ENCODE peak calls at places on chromosomes 3 and 15, in eight cellular contexts. C is H4, Q is GM12891, B is iris pigment epithelial cell, I is KBM-7, P is NCI-H82, U is IMR-90, F is hypothalamus. J is an unnamed sample.

GRCh38 chr15:97984157-97984556 is 23.7 kb downstream of the ARRDC4 start:
- DNase-seq in C (no peak), I (no peak), P (no peak), U (no peak), Q (no peak), F (no peak), B (peak), J (peak)

GRCh38 chr3:146262711-146263110 is 11.8 kb upstream of the PLSCR4 start:
- DNase-seq in I (no peak), U (no peak), C (no peak), F (no peak), B (no peak), P (no peak), Q (no peak), J (no peak)

GRCh38 chr3:11624161-11624560 is 19.6 kb downstream of the VGLL4 start:
- DNase-seq in B (peak), C (no peak), Q (no peak), U (peak), P (no peak), F (no peak), I (no peak), J (no peak)

GRCh38 chr3:196620228-196620627 is 19.3 kb upstream of the NRROS start:
- DNase-seq in Q (no peak), I (peak), F (no peak), P (peak), C (no peak), U (no peak), B (peak), J (peak)

GRCh38 chr3:193016437-193016887 is 98.8 kb upstream of the MB21D2 start:
- DNase-seq in I (peak), F (no peak), B (peak), U (no peak), P (no peak), Q (no peak), C (peak), J (peak)

GRCh38 chr3:52004158-52004787 is 8.6 kb upstream of the RPL29 start:
- DNase-seq in P (peak), U (peak), Q (no peak), F (peak), B (peak), I (peak), C (no peak), J (peak)

GRCh38 chr15:41022487-41023090 is 69.3 kb downstream of the CHAC1 start:
- DNase-seq in Q (peak), B (peak), P (peak), I (peak), C (peak), U (peak), F (peak), J (peak)

GRCh38 chr3:105436687-105437086 is 70.0 kb downstream of the ALCAM start:
- DNase-seq in U (no peak), Q (no peak), P (no peak), B (peak), F (no peak), C (no peak), I (no peak), J (peak)

GRCh38 chr3:73314182-73314951 is 252.9 kb downstream of the EBLN2 start:
- DNase-seq in P (no peak), C (no peak), U (no peak), I (no peak), Q (no peak), B (no peak), F (no peak), J (no peak)

GRCh38 chr15:44716983-44717602 is 5.8 kb downstream of the B2M start:
- DNase-seq in Q (no peak), P (no peak), B (no peak), U (no peak), I (no peak), C (no peak), F (no peak), J (no peak)

GRCh38 chr3:122942937-122943827 is 84.4 kb downstream of the SEMA5B start:
- DNase-seq in U (peak), C (peak), Q (peak), P (peak), F (peak), B (peak), I (peak), J (peak)

GRCh38 chr15:77502379-77503095 is 81.8 kb downstream of the HMG20A start:
- DNase-seq in B (no peak), F (no peak), C (no peak), Q (no peak), P (no peak), U (no peak), I (no peak), J (no peak)

GRCh38 chr3:13686332-13686731 is 137.4 kb downstream of the FBLN2 start:
- DNase-seq in B (no peak), I (no peak), P (no peak), F (no peak), U (no peak), C (no peak), Q (no peak), J (no peak)

GRCh38 chr3:156750874-156751245 is 75.3 kb upstream of the LEKR1 start:
- DNase-seq in C (no peak), Q (no peak), F (no peak), I (peak), P (no peak), U (peak), B (peak), J (no peak)

GRCh38 chr3:60190073-60190472 is 1061.2 kb downstream of the FHIT start:
- DNase-seq in B (no peak), P (no peak), C (no peak), I (no peak), Q (no peak), U (no peak), F (no peak), J (no peak)

GRCh38 chr3:126607214-126607908 is 47.6 kb downstream of the TXNRD3 start:
- DNase-seq in I (peak), F (no peak), U (peak), C (peak), B (peak), P (no peak), Q (no peak), J (peak)

GRCh38 chr3:31908391-31909097 is 72.5 kb downstream of the OSBPL10 start:
- DNase-seq in Q (no peak), P (no peak), B (peak), C (no peak), I (no peak), F (no peak), U (peak), J (no peak)

GRCh38 chr3:62373215-62373614 is at the start of gene FEZF2:
- DNase-seq in C (no peak), I (no peak), F (no peak), B (no peak), Q (no peak), U (no peak), P (peak), J (no peak)

GRCh38 chr3:52463420-52463819 is 8.0 kb downstream of the NISCH start:
- DNase-seq in I (no peak), F (no peak), C (no peak), U (no peak), B (no peak), P (no peak), Q (no peak), J (no peak)

J was measured in amniotic epithelial cell.